ENCODE peak calls at places on chromosomes 13 and 19, in eight cellular contexts. C, I, J, H, S, Z, F and X are unnamed samples.

GRCh38 chr19:43780706-43781525 is at the start of gene KCNN4:
- DNase-seq in C (peak), I (no peak), J (no peak), H (no peak), S (no peak), Z (peak), F (peak), X (no peak)

GRCh38 chr19:50252111-50252886 is 48.9 kb downstream of the MYH14 start:
- DNase-seq in C (peak), I (no peak), J (no peak), H (no peak), S (no peak), Z (peak), F (no peak), X (no peak)

GRCh38 chr13:39406688-39407087 is 196.3 kb downstream of the LHFPL6 start:
- DNase-seq in C (peak), I (peak), J (no peak), H (no peak), S (no peak), Z (no peak), F (peak), X (no peak)

GRCh38 chr13:29925457-29925856 is 75.0 kb upstream of the UBL3 start:
- DNase-seq in C (no peak), I (peak), J (no peak), H (no peak), S (no peak), Z (no peak), F (no peak), X (no peak)

GRCh38 chr19:54041969-54042606 is 21.6 kb downstream of the VSTM1 start:
- DNase-seq in C (peak), I (no peak), J (no peak), H (no peak), S (no peak), Z (no peak), F (no peak), X (no peak)

GRCh38 chr19:48469056-48469881 is at the start of gene CYTH2:
- DNase-seq in C (peak), I (peak), J (peak), H (peak), S (peak), Z (peak), F (peak), X (peak)

GRCh38 chr19:41554902-41555301 is 21.1 kb upstream of the CEACAM21 start:
- DNase-seq in C (no peak), I (no peak), J (no peak), H (no peak), S (no peak), Z (no peak), F (no peak), X (no peak)

GRCh38 chr13:97631158-97631557 is 197.2 kb downstream of the RAP2A start:
- DNase-seq in C (no peak), I (no peak), J (no peak), H (no peak), S (no peak), Z (no peak), F (no peak), X (no peak)

GRCh38 chr13:96796234-96796633 is 198.0 kb downstream of the OXGR1 start:
- DNase-seq in C (no peak), I (no peak), J (no peak), H (no peak), S (no peak), Z (no peak), F (no peak), X (no peak)

GRCh38 chr13:113855931-113856715 is 7.8 kb downstream of the GAS6 start:
- DNase-seq in C (no peak), I (no peak), J (no peak), H (no peak), S (no peak), Z (no peak), F (no peak), X (no peak)

GRCh38 chr13:79581870-79582315 is 100.9 kb downstream of the NDFIP2 start:
- DNase-seq in C (no peak), I (no peak), J (no peak), H (no peak), S (no peak), Z (no peak), F (no peak), X (peak)

GRCh38 chr13:55632402-55632801 is 1508.3 kb upstream of the PRR20A start:
- DNase-seq in C (no peak), I (no peak), J (no peak), H (no peak), S (no peak), Z (no peak), F (no peak), X (no peak)

GRCh38 chr19:13037161-13037560 is 41.9 kb downstream of the NFIX start:
- DNase-seq in C (peak), I (no peak), J (no peak), H (no peak), S (no peak), Z (no peak), F (no peak), X (no peak)